ENCODE peak calls at places on chromosomes 6 and 20, in four cellular contexts. X, E, U and J are unnamed samples.
A peak's percentile ranks its signal among the peaks of the same experiment; 100 is the strongest.

GRCh38 chr6:4336778-4337442 is 201.5 kb upstream of the ECI2 start:
- DNase-seq in X (no peak), E (no peak), U (peak; percentile 72), J (no peak)

GRCh38 chr20:34062651-34063482 is 49.2 kb downstream of the EIF2S2 start:
- DNase-seq in X (no peak), E (no peak), U (no peak), J (no peak)

GRCh38 chr20:59777814-59778575 is 155.4 kb downstream of the SYCP2 start:
- DNase-seq in X (no peak), E (no peak), U (no peak), J (no peak)

GRCh38 chr6:73325656-73326055 is 28.4 kb downstream of the DPPA5 start:
- DNase-seq in X (no peak), E (no peak), U (no peak), J (no peak)

GRCh38 chr20:59752101-59752586 is 147.8 kb downstream of the PHACTR3 start:
- DNase-seq in X (no peak), E (peak; percentile 63), U (no peak), J (peak; percentile 0)

GRCh38 chr6:10579803-10580202 is 58.7 kb downstream of the GCNT2 start:
- DNase-seq in X (no peak), E (no peak), U (no peak), J (no peak)

GRCh38 chr6:133951881-133952814 is 876 bp upstream of the TBPL1 start:
- DNase-seq in X (peak; percentile 69), E (peak; percentile 68), U (peak; percentile 80), J (peak; percentile 81)

GRCh38 chr6:39114395-39114706 is 635 bp downstream of the SAYSD1 start:
- DNase-seq in X (no peak), E (no peak), U (no peak), J (no peak)

GRCh38 chr6:11804135-11804534 is 25.5 kb upstream of the ADTRP start:
- DNase-seq in X (no peak), E (no peak), U (no peak), J (no peak)

GRCh38 chr6:7058250-7058923 is 49.4 kb upstream of the RREB1 start:
- DNase-seq in X (peak; percentile 49), E (peak; percentile 56), U (peak; percentile 81), J (peak; percentile 95)

GRCh38 chr6:24752503-24752902 is 22.2 kb upstream of the GMNN start:
- DNase-seq in X (no peak), E (no peak), U (no peak), J (no peak)

GRCh38 chr6:110410534-110410933 is 4.8 kb downstream of the DDO start:
- DNase-seq in X (no peak), E (no peak), U (no peak), J (no peak)

DNA sequence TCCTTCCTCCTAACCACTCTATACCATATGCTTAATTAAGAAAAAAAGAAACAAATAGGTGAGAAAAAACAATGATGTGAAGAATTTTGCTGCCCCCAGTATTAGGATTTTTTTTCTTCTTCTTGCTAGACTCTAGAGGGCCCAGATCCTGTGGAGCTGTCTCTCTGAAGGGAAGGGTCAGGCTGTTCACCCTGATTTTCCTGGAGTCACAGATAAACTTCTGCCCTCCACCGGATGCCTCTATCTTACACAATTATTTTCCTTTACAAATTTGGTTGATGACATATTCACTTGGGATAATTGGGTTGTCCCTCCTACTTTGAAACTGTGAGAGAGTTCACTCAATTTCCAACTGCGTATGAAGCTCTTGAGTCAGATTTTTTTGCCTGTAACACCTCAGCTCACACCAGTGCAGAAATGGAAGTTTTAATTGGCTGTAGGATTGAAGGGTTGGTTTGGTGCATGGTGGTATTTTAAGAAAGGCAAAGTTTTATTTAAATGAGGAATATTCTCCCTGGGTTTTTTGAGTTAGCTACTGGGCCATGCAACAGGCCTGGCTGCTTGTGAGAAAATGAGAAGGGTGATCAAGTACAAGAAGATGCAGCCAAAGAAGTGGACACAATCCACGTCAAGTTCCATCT is 73.7 kb upstream of the ESR1 start:
- DNase-seq in X (no peak), E (no peak), U (no peak), J (peak; percentile 8)
- H3K4me3 ChIP-seq in X (no peak overlapping the region), E (no peak overlapping the region), U (no peak overlapping the region), J (no peak overlapping the region)

GRCh38 chr6:84779917-84780316 is 15.5 kb upstream of the TBX18 start:
- DNase-seq in X (no peak), E (no peak), U (no peak), J (no peak)

GRCh38 chr6:84779380-84779779 is 15.0 kb upstream of the TBX18 start:
- DNase-seq in X (peak; percentile 29), E (no peak), U (no peak), J (no peak)

GRCh38 chr6:84776392-84776791 is 12.0 kb upstream of the TBX18 start:
- DNase-seq in X (no peak), E (no peak), U (no peak), J (no peak)

GRCh38 chr6:84774174-84775158 is 10.1 kb upstream of the TBX18 start:
- DNase-seq in X (peak; percentile 73), E (peak; percentile 50), U (peak; percentile 76), J (peak; percentile 84)

DNA sequence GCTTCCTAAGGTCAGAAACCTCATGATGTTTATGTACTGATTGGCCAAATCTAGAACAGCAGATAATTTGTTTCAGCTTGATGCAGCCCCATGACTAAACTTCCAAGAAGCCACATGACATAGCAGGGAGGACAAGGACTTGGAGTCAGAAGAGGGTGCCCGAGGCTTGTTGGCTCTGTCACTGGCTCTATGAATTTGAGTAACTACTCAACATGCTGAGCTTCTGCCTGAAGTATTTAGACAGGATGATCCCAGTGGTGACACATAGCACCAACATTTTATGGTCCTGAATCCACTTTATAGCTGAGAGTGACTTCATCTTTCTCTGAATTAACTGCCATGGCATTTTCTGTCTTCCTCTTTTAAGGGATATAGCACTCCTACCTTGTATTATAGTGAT is 13.5 kb upstream of the TBX18 start:
- DNase-seq in X (peak; percentile 17), E (no peak), U (no peak), J (no peak)
- TF ChIP-seq CTCF in X (no peak), E (no peak), U (no peak), J (no peak)

DNA sequence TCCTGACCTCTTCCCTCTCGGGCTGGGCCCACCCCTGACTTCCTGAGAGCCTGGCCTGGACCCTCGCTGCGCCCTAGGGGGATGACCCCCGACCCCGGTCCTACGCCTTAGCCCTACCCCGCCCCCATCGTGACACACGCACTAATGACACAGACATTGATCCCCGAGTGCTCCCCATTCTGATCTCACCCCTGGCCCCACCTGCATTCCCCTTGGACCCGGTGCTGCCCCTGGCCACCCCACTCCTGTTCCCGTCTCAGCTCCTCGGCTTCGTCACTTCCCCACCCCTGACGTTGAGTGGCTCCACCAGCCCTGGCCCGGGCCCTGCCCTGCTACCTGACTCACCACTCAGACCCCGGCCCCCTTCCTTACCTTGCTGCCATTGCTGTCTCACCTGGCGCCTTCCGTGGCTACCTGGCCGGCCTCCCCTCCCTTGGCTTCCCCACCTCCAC is 12.1 kb downstream of the RBCK1 start:
- DNase-seq in X (no peak), E (no peak), U (no peak), J (no peak)
- H3K36me3 ChIP-seq in X (peaks cover 27% of the 10 kb centered on the region), E (peaks cover 81% of the 10 kb centered on the region), U (no peaks in the 10 kb centered on the region), J (peaks cover 11% of the 10 kb centered on the region)

GRCh38 chr20:23358563-23358906 is 3.4 kb upstream of the GZF1 start:
- DNase-seq in X (no peak), E (no peak), U (no peak), J (no peak)
- H3K4me3 ChIP-seq in X (peak overlapping the region; percentile 58), E (peak overlapping the region; percentile 67), U (no peak overlapping the region), J (peak overlapping the region; percentile 16)

GRCh38 chr6:137133136-137133535 is 40.3 kb downstream of the IL22RA2 start:
- DNase-seq in X (no peak), E (no peak), U (no peak), J (no peak)

GRCh38 chr6:137134483-137134882 is 39.0 kb downstream of the IL22RA2 start:
- DNase-seq in X (no peak), E (no peak), U (no peak), J (no peak)

DNA sequence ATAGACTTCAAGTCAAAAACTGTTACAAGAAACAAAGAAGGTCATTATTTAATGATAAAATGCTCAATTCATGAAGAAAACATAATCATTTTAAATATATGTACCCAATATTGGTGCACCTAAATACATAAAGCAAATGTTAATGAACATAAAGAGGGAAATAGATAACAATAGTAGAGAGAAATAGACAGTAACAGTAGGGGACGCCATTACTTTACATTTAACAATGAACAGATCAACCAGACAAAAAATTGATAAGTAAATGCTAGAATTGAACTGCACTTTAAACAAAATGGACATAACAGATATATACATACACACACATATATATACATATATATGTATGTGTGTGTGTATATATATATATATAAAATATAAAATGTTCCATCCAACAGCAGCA is 37.4 kb downstream of the IL22RA2 start:
- DNase-seq in X (peak; percentile 4), E (no peak), U (no peak), J (peak; percentile 27)
- TF ChIP-seq CTCF in X (peak; percentile 44), E (peak; percentile 39), U (peak; percentile 9), J (peak; percentile 33)